ENCODE peak calls at places on chromosomes 12 and 14, in ten cellular contexts. K is CD8-positive, alpha-beta T cell; Z is PC-3; L is body of pancreas; J is lung; F is left ventricle myocardium inferior; V is mucosa of descending colon; O is CD4-positive, CD25-positive, alpha-beta regulatory T cell; X is stomach; S is colonic mucosa. D is an unnamed sample.

GRCh38 chr12:119505001-119505400 is 88.6 kb upstream of the TMEM233 start:
- DNase-seq in K (no peak), Z (peak; percentile 15), L (no peak), J (no peak), F (no peak), V (no peak), O (no peak), X (no peak), S (no peak), D (no peak)

GRCh38 chr12:17304503-17305347 is 698.8 kb upstream of the LMO3 start:
- DNase-seq in K (no peak), Z (peak; percentile 87), L (no peak), J (no peak), F (no peak), V (no peak), O (no peak), X (no peak), S (no peak), D (no peak)

GRCh38 chr12:57851552-57852186 is 5.1 kb upstream of the CTDSP2 start:
- DNase-seq in K (no peak), Z (no peak), L (no peak), J (no peak), F (no peak), V (no peak), O (no peak), X (no peak), S (no peak), D (no peak)

GRCh38 chr14:99415496-99416281 is 65.0 kb downstream of the SETD3 start:
- DNase-seq in K (peak; percentile 56), Z (peak; percentile 88), L (peak; percentile 65), J (peak; percentile 68), F (no peak), V (no peak), O (peak; percentile 90), X (peak; percentile 50), S (peak; percentile 65), D (peak; percentile 85)

GRCh38 chr14:88129306-88130056 is 124.5 kb downstream of the GPR65 start:
- DNase-seq in K (no peak), Z (peak; percentile 77), L (no peak), J (peak; percentile 32), F (no peak), V (no peak), O (peak; percentile 46), X (no peak), S (no peak), D (no peak)

GRCh38 chr12:110270125-110270962 is 10.7 kb upstream of the ATP2A2 start:
- DNase-seq in K (no peak), Z (peak; percentile 92), L (peak; percentile 65), J (no peak), F (peak; percentile 55), V (no peak), O (no peak), X (peak; percentile 36), S (no peak), D (no peak)

GRCh38 chr14:50860478-50861086 is 11.3 kb upstream of the ABHD12B start:
- DNase-seq in K (peak; percentile 85), Z (peak; percentile 96), L (peak; percentile 89), J (peak; percentile 79), F (peak; percentile 74), V (peak; percentile 73), O (peak; percentile 89), X (peak; percentile 85), S (peak; percentile 89), D (peak; percentile 90)

GRCh38 chr12:29552324-29552927 is 54.9 kb upstream of the OVCH1 start:
- DNase-seq in K (peak; percentile 34), Z (peak; percentile 83), L (peak; percentile 64), J (peak; percentile 57), F (peak; percentile 62), V (peak; percentile 56), O (peak; percentile 45), X (peak; percentile 74), S (peak; percentile 70), D (peak; percentile 15)

GRCh38 chr14:33914676-33915516 is 36.0 kb downstream of the EGLN3 start:
- DNase-seq in K (no peak), Z (peak; percentile 79), L (no peak), J (no peak), F (no peak), V (no peak), O (no peak), X (peak; percentile 33), S (no peak), D (no peak)

DNA sequence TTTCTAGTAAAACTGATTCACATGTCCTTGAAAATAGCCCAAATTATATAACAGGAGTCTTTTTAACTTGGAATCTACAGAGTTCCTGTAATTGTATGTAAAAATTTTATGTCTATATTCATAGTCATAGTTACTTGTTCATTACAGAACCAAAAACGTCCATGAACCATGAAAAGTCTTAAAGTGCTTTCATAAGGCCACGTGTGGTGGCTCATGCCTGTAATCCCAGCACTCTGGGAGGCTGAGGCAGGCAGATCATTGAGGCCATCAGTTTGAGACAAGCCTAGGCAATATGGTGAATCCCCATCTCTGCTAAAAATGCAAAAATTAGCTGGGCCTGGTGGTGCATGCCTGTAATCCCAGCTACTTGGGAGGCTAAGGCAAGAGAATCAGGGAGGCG is 48.4 kb downstream of the GALNT4 start:
- DNase-seq in K (no peak), Z (no peak), L (no peak), J (no peak), F (no peak), V (no peak), O (no peak), X (no peak), S (no peak), D (no peak)
- H3K4me3 ChIP-seq in K (no peak overlapping the region), Z (no peak overlapping the region), L (no peak overlapping the region), J (no peak overlapping the region), F (no peak overlapping the region), V (no peak overlapping the region), O (no peak overlapping the region), X (no peak overlapping the region), S (no peak overlapping the region), D (no peak overlapping the region)

DNA sequence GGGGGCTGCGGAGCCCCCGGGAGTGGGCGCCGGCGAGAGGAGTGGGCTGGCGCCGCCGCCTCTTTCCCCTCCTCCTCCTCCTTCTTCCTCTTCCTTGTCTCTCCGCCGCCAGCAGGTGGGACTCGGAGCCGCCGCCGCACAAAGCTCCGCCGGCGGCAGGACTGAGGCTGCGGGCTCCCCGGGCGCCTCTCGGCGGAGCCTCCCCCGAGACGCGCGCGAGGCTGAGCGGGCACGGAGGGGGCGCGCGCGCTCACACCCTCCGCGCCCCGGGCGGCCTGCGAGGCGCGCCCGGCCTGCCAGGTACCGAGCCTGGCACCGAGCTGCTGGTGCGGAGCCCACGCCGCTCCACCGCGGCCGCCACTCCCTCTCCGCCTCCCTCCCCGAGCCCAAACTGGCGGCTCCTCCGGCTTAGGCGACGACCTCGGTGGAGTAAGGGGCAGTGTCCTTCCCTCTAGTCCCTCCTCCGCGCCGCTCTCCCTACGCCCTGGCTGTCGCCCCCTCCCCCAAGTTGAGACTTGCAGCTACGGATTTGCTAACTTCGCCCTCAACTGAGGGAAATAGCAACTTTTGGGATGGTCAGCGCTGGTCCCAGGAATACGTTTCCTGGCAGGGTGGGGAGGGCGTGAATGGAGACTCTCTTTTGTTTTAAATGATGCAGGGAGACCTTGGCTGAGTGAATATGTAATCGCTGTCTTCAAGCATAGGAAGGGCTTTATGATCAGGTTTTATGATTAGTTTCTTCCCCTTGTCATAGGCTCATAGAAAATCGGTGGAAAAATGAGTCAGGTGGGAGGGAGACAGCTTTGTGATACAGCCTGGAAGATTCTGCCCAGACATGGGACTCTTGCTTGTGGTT is 199.5 kb upstream of the CAND1 start:
- DNase-seq in K (no peak), Z (peak; percentile 50), L (peak; percentile 68), J (peak; percentile 32), F (peak; percentile 28), V (peak; percentile 58), O (peak; percentile 36), X (peak; percentile 41), S (peak; percentile 26), D (peak; percentile 16)
- H3K4me3 ChIP-seq in K (peak overlapping the region; percentile 47), Z (peak overlapping the region; percentile 79), L (peak overlapping the region; percentile 39), J (peak overlapping the region; percentile 55), F (peak overlapping the region; percentile 72), V (peak overlapping the region; percentile 26), O (no peak overlapping the region), X (peak overlapping the region; percentile 79), S (peak overlapping the region; percentile 54), D (peak overlapping the region; percentile 37)

GRCh38 chr12:67698711-67699603 is 50.4 kb downstream of the DYRK2 start:
- DNase-seq in K (peak; percentile 46), Z (peak; percentile 53), L (no peak), J (no peak), F (no peak), V (no peak), O (peak; percentile 81), X (no peak), S (no peak), D (peak; percentile 97)
- H3K4me3 ChIP-seq in K (peak overlapping the region; percentile 23), Z (peak overlapping the region; percentile 14), L (no peak overlapping the region), J (no peak overlapping the region), F (peak overlapping the region; percentile 47), V (no peak overlapping the region), O (peak overlapping the region; percentile 88), X (peak overlapping the region; percentile 6), S (no peak overlapping the region), D (peak overlapping the region; percentile 31)

GRCh38 chr12:95142752-95143151 is 69.3 kb upstream of the NR2C1 start:
- DNase-seq in K (no peak), Z (no peak), L (no peak), J (no peak), F (no peak), V (no peak), O (no peak), X (no peak), S (no peak), D (no peak)
- H3K4me3 ChIP-seq in K (no peak overlapping the region), Z (no peak overlapping the region), L (no peak overlapping the region), J (no peak overlapping the region), F (no peak overlapping the region), V (no peak overlapping the region), O (no peak overlapping the region), X (no peak overlapping the region), S (no peak overlapping the region), D (no peak overlapping the region)

GRCh38 chr12:50246873-50247612 is 36.3 kb downstream of the LIMA1 start:
- DNase-seq in K (no peak), Z (peak; percentile 99), L (peak; percentile 74), J (peak; percentile 67), F (peak; percentile 68), V (peak; percentile 84), O (peak; percentile 50), X (peak; percentile 80), S (peak; percentile 92), D (no peak)
- H3K4me3 ChIP-seq in K (no peak overlapping the region), Z (no peak overlapping the region), L (no peak overlapping the region), J (no peak overlapping the region), F (no peak overlapping the region), V (no peak overlapping the region), O (no peak overlapping the region), X (no peak overlapping the region), S (no peak overlapping the region), D (no peak overlapping the region)

DNA sequence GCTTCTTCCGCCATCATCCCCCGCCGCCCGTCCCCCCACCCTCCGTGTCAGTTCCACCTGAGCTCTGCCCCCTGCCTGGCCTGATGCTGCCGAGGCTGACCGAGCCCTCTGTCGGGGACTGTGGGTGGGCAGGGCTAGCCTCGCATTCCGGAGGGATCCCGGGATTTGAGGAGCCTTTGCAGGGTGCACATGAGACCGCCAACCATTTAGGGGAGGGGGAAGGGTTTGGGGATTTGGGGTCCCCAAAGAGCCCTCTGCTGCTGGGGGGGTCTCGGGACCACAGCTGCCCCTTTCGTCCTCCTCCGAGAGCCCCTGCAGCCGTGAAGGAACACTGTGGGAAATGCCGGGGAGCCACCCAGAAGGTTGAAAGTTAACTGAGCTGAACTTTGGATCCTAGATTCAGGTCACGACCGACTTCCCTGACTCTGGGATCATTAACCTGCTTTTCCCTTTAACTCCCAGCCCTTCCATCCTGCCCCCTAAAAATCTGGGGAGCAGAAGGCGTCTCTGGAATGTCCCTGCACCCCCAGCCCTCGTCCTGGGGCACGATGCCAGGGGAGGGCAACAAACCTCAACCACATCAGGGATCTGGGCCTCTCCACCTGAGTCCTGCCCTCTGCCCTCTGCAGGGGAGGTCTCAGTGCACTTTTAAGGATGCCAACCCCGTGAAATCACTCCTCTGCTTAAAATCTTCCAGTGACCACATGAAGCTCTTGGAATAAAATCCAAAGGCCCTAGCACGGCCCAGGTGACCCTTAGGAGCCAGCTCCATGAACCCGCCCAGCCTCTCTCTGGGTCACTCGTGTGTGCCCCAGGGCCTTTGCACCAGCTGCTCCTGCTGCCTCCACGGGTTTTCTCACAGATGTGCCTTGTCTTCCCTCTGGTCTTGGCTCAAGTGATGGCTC is 94.9 kb downstream of the RFLNA start:
- DNase-seq in K (no peak), Z (no peak), L (no peak), J (no peak), F (no peak), V (no peak), O (no peak), X (no peak), S (peak; percentile 71), D (no peak)
- H3K4me3 ChIP-seq in K (no peak overlapping the region), Z (peak overlapping the region; percentile 90), L (no peak overlapping the region), J (no peak overlapping the region), F (peak overlapping the region; percentile 79), V (no peak overlapping the region), O (no peak overlapping the region), X (peak overlapping the region; percentile 50), S (peak overlapping the region; percentile 49), D (no peak overlapping the region)